ENCODE peak calls at places on chromosome 11, in four cellular contexts. One of them, this sample, is unnamed.

GRCh38 chr11:130462101-130462885 is 13.8 kb downstream of the ADAMTS15 start:
- DNase-seq in cardiac muscle cell: no peak
- DNase-seq in body of pancreas: no peak
- DNase-seq in uterus: no peak
- DNase-seq in this sample: no peak

GRCh38 chr11:17165247-17165890 is 42.4 kb downstream of the PIK3C2A start:
- DNase-seq in uterus: no peak
- DNase-seq in cardiac muscle cell: no peak
- DNase-seq in body of pancreas: no peak
- DNase-seq in this sample: no peak

GRCh38 chr11:44464741-44465140 is 100.7 kb upstream of the CD82 start:
- DNase-seq in body of pancreas: no peak
- DNase-seq in uterus: no peak
- DNase-seq in cardiac muscle cell: no peak
- DNase-seq in this sample: no peak

GRCh38 chr11:6646040-6646439 is 9.6 kb downstream of the DCHS1 start:
- DNase-seq in body of pancreas: peak
- DNase-seq in uterus: no peak
- DNase-seq in cardiac muscle cell: no peak
- DNase-seq in this sample: no peak

GRCh38 chr11:44030276-44030932 is 17.4 kb upstream of the ACCSL start:
- DNase-seq in uterus: peak
- DNase-seq in cardiac muscle cell: peak
- DNase-seq in body of pancreas: peak
- DNase-seq in this sample: peak

GRCh38 chr11:1705121-1706052 is 8.4 kb downstream of the KRTAP5-6 start:
- DNase-seq in uterus: no peak
- DNase-seq in cardiac muscle cell: no peak
- DNase-seq in body of pancreas: no peak
- DNase-seq in this sample: no peak

GRCh38 chr11:93081694-93082093 is 112.2 kb downstream of the MTNR1B start:
- DNase-seq in uterus: no peak
- DNase-seq in body of pancreas: no peak
- DNase-seq in cardiac muscle cell: no peak
- DNase-seq in this sample: no peak

GRCh38 chr11:95156916-95157568 is 67.4 kb downstream of the ENDOD1 start:
- DNase-seq in cardiac muscle cell: no peak
- DNase-seq in body of pancreas: peak
- DNase-seq in uterus: peak
- DNase-seq in this sample: no peak

GRCh38 chr11:66142370-66143263 is 72.5 kb downstream of the PACS1 start:
- DNase-seq in body of pancreas: no peak
- DNase-seq in uterus: no peak
- DNase-seq in cardiac muscle cell: no peak
- DNase-seq in this sample: no peak

GRCh38 chr11:119356349-119357031 is 10.0 kb upstream of the MFRP start:
- DNase-seq in cardiac muscle cell: peak
- DNase-seq in body of pancreas: no peak
- DNase-seq in uterus: peak
- DNase-seq in this sample: no peak

GRCh38 chr11:76217653-76218160 is 11.4 kb upstream of the WNT11 start:
- DNase-seq in body of pancreas: no peak
- DNase-seq in cardiac muscle cell: no peak
- DNase-seq in uterus: no peak
- DNase-seq in this sample: no peak

GRCh38 chr11:103850419-103851165 is 185.8 kb upstream of the DDI1 start:
- DNase-seq in cardiac muscle cell: no peak
- DNase-seq in uterus: no peak
- DNase-seq in body of pancreas: no peak
- DNase-seq in this sample: no peak

GRCh38 chr11:96055706-96056387 is 131.9 kb upstream of the MTMR2 start:
- DNase-seq in uterus: no peak
- DNase-seq in body of pancreas: no peak
- DNase-seq in cardiac muscle cell: no peak
- DNase-seq in this sample: no peak

GRCh38 chr11:33699515-33700424 is 856 bp downstream of the C11orf91 start:
- DNase-seq in cardiac muscle cell: no peak
- DNase-seq in body of pancreas: peak
- DNase-seq in uterus: peak
- DNase-seq in this sample: no peak

GRCh38 chr11:108398439-108398838 is 68.9 kb downstream of the C11orf65 start:
- DNase-seq in body of pancreas: peak
- DNase-seq in uterus: no peak
- DNase-seq in cardiac muscle cell: no peak
- DNase-seq in this sample: no peak

GRCh38 chr11:95950905-95951304 is 27.0 kb upstream of the MTMR2 start:
- DNase-seq in uterus: no peak
- DNase-seq in body of pancreas: no peak
- DNase-seq in cardiac muscle cell: no peak
- DNase-seq in this sample: no peak

GRCh38 chr11:73376803-73377629 is 817 bp downstream of the RELT start:
- DNase-seq in cardiac muscle cell: peak
- DNase-seq in body of pancreas: peak
- DNase-seq in uterus: peak
- DNase-seq in this sample: no peak

GRCh38 chr11:104534268-104534667 is 364.0 kb downstream of the CASP12 start:
- DNase-seq in body of pancreas: no peak
- DNase-seq in cardiac muscle cell: no peak
- DNase-seq in uterus: no peak
- DNase-seq in this sample: no peak

GRCh38 chr11:6387811-6388599 is 2.3 kb upstream of the SMPD1 start:
- DNase-seq in uterus: no peak
- DNase-seq in body of pancreas: no peak
- DNase-seq in cardiac muscle cell: no peak
- DNase-seq in this sample: no peak

GRCh38 chr11:113862430-113862829 is 12.9 kb downstream of the USP28 start:
- DNase-seq in uterus: no peak
- DNase-seq in cardiac muscle cell: no peak
- DNase-seq in body of pancreas: no peak
- DNase-seq in this sample: no peak

GRCh38 chr11:834371-835316 is 1.9 kb downstream of the CD151 start:
- DNase-seq in body of pancreas: peak
- DNase-seq in uterus: peak
- DNase-seq in cardiac muscle cell: no peak
- DNase-seq in this sample: no peak

GRCh38 chr11:5131584-5132335 is 6.4 kb downstream of the OR52A5 start:
- DNase-seq in cardiac muscle cell: no peak
- DNase-seq in body of pancreas: no peak
- DNase-seq in uterus: no peak
- DNase-seq in this sample: no peak

GRCh38 chr11:846496-847098 is 3.9 kb downstream of the TSPAN4 start:
- DNase-seq in body of pancreas: no peak
- DNase-seq in uterus: no peak
- DNase-seq in cardiac muscle cell: no peak
- DNase-seq in this sample: no peak

DNA sequence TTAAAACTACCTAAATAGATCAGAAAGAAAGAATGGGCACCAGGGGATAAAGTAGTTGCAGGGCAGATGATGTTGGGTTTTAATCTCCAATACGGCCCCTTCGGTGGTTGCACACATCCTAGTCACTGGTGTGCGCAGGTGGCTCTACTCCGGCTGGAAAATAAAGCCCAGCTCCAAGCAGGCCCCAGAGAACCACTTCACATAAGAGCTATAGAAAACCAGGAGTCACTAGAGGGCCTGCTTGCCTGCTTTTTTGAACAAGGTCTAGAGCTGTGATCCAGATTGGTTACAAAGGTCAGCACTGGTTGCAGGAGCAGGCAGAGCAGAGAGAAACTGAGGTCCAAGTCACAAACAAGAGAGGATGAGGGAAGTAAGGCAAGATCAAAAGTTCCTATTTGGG is 41.5 kb upstream of the MS4A8 start:
- DNase-seq in uterus: no peak
- DNase-seq in body of pancreas: peak
- DNase-seq in cardiac muscle cell: peak
- DNase-seq in this sample: no peak
- TF ChIP-seq CTCF in uterus: no peak
- TF ChIP-seq CTCF in body of pancreas: peak
- TF ChIP-seq CTCF in cardiac muscle cell: no peak
- TF ChIP-seq CTCF in this sample: no peak

DNA sequence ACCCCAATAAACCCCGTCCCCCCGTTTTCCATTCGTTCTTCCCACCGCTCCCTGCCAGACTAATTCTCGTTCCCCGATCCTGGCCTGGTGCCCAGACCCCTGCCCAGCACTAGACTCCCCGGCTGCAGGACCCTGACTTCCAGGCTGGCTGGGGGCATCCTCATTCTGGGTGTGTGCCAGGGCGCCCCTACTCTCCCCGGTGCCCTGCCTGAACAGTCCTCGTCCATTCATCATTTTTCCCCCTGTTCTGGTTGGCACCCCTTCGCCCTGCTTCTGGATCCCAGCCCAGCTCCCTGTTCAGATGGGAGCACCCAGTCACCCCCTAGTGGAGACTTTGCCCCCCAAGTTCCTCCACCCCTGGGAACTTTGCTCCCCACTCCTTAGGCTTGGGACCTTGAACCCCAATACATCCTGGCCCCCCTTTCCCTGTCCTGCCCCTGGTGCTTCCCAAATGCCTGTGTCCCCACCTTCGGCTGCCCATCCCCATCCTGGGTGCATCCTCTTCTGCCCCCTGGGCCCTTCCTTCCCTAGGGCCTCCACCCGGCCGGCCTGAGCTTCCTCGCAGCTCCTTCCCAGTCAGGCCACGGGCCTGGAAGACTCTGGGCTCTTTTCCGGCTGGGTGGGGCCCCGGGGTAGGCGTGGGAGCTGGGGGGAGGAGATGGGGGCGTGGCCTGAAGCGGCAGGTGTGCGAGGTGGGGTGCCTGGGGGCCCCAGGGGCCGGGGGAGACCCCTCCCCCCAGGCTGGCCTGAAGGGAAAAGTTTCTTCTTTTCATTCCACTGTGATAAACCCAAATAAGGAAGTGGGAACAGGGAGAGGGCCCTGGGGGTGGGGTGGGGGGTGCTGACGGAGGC is 882 bp downstream of the PLCB3 start:
- DNase-seq in cardiac muscle cell: no peak
- DNase-seq in body of pancreas: peak
- DNase-seq in uterus: peak
- DNase-seq in this sample: no peak
- TF ChIP-seq CTCF in cardiac muscle cell: peak
- TF ChIP-seq CTCF in body of pancreas: peak
- TF ChIP-seq CTCF in uterus: peak
- TF ChIP-seq CTCF in this sample: peak

GRCh38 chr11:126703661-126704060 is 296.9 kb downstream of the KIRREL3 start:
- DNase-seq in uterus: no peak
- DNase-seq in body of pancreas: no peak
- DNase-seq in cardiac muscle cell: no peak
- DNase-seq in this sample: no peak
- TF ChIP-seq CTCF in uterus: no peak
- TF ChIP-seq CTCF in body of pancreas: no peak
- TF ChIP-seq CTCF in cardiac muscle cell: no peak
- TF ChIP-seq CTCF in this sample: no peak

GRCh38 chr11:8256271-8257002 is 7.2 kb downstream of the LMO1 start:
- DNase-seq in uterus: peak
- DNase-seq in body of pancreas: no peak
- DNase-seq in cardiac muscle cell: no peak
- DNase-seq in this sample: peak

GRCh38 chr11:8259316-8259995 is 4.2 kb downstream of the LMO1 start:
- DNase-seq in uterus: peak
- DNase-seq in cardiac muscle cell: no peak
- DNase-seq in body of pancreas: no peak
- DNase-seq in this sample: peak

GRCh38 chr11:8257003-8257664 is 6.5 kb downstream of the LMO1 start:
- DNase-seq in cardiac muscle cell: no peak
- DNase-seq in body of pancreas: no peak
- DNase-seq in uterus: peak
- DNase-seq in this sample: peak

GRCh38 chr11:8258771-8259170 is 4.9 kb downstream of the LMO1 start:
- DNase-seq in uterus: peak
- DNase-seq in cardiac muscle cell: no peak
- DNase-seq in body of pancreas: peak
- DNase-seq in this sample: peak

GRCh38 chr11:8258289-8258688 is 5.4 kb downstream of the LMO1 start:
- DNase-seq in uterus: peak
- DNase-seq in body of pancreas: no peak
- DNase-seq in cardiac muscle cell: no peak
- DNase-seq in this sample: peak
- TF ChIP-seq CTCF in uterus: no peak
- TF ChIP-seq CTCF in body of pancreas: no peak
- TF ChIP-seq CTCF in cardiac muscle cell: no peak
- TF ChIP-seq CTCF in this sample: no peak

DNA sequence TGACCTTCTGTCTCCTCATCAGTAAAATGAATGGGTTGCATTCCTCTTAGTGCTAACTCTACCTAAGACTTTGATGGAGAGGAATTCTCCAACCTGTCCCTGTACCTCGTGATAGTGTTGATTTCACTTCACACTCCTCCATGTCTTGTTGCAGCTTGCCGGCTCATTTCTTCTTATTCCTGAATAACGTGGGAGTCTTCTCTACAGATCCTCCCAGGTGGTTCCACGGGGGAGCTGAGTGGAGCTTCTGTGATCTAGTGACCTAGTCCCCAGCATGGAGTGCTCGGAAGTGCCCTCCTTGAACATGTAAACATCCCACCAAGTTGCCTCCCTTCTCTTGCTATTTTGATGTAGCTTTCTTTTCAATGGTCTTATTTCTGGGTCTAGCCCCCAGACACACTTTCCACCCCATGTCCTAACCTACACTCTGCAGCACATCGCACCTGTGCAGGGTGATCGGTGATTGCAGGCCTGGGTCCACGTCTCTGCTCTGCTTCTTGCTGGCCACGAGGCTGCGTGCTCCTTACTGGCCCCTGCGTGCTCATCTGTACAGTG is 44.8 kb upstream of the MYEOV start:
- DNase-seq in body of pancreas: no peak
- DNase-seq in cardiac muscle cell: no peak
- DNase-seq in uterus: no peak
- DNase-seq in this sample: peak
- TF ChIP-seq CTCF in body of pancreas: no peak
- TF ChIP-seq CTCF in cardiac muscle cell: no peak
- TF ChIP-seq CTCF in uterus: no peak
- TF ChIP-seq CTCF in this sample: no peak

This sample was measured in type B pancreatic cell.